ENCODE peak calls at places on chromosomes 11 and 22, in five cellular contexts. M is A549, V is GM12878, P is HCT116, R is K562. L is an unnamed sample.

GRCh38 chr22:45478108-45478771 is 24.4 kb upstream of the FBLN1 start:
- DNase-seq in M (peak), V (no peak), P (no peak), R (no peak), L (no peak)

GRCh38 chr11:62370743-62371440 is 33.6 kb downstream of the ASRGL1 start:
- DNase-seq in M (no peak), V (no peak), P (no peak), R (no peak), L (no peak)

GRCh38 chr11:105609832-105610781 is at the start of gene GRIA4:
- DNase-seq in M (no peak), V (no peak), P (no peak), R (no peak), L (peak)

GRCh38 chr11:40280161-40281054 is 1179.0 kb downstream of the LRRC4C start:
- DNase-seq in M (no peak), V (no peak), P (no peak), R (no peak), L (no peak)

GRCh38 chr11:126366064-126366822 is 10.8 kb downstream of the ST3GAL4 start:
- DNase-seq in M (no peak), V (no peak), P (no peak), R (no peak), L (no peak)

GRCh38 chr22:42964994-42965699 is 49.8 kb downstream of the PACSIN2 start:
- DNase-seq in M (no peak), V (no peak), P (peak), R (no peak), L (no peak)

GRCh38 chr11:121665211-121665838 is 212.6 kb upstream of the SORL1-AS1 start:
- DNase-seq in M (no peak), V (no peak), P (no peak), R (no peak), L (no peak)

GRCh38 chr11:33761471-33761870 is 12.8 kb downstream of the FBXO3 start:
- DNase-seq in M (no peak), V (no peak), P (no peak), R (no peak), L (no peak)

GRCh38 chr11:125110996-125111340 is 458 bp downstream of the TMEM218 start:
- DNase-seq in M (no peak), V (no peak), P (no peak), R (peak), L (peak)

DNA sequence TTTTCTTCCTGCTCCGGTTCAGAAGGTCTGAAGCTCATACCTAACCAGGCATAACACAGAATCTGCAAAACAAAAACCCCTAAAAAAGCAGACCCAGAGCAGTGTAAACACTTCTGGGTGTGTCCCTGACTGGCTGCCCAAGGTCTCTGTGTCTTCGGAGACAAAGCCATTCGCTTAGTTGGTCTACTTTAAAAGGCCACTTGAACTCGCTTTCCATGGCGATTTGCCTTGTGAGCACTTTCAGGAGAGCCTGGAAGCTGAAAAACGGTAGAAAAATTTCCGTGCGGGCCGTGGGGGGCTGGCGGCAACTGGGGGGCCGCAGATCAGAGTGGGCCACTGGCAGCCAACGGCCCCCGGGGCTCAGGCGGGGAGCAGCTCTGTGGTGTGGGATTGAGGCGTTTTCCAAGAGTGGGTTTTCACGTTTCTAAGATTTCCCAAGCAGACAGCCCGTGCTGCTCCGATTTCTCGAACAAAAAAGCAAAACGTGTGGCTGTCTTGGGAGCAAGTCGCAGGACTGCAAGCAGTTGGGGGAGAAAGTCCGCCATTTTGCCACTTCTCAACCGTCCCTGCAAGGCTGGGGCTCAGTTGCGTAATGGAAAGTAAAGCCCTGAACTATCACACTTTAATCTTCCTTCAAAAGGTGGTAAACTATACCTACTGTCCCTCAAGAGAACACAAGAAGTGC is 661 bp upstream of the MALAT1 start:
- DNase-seq in M (no peak), V (peak), P (no peak), R (no peak), L (no peak)
- TF ChIP-seq RAD21 in M (no peak), V (no peak), P (no peak), R (no peak), L (no peak)

DNA sequence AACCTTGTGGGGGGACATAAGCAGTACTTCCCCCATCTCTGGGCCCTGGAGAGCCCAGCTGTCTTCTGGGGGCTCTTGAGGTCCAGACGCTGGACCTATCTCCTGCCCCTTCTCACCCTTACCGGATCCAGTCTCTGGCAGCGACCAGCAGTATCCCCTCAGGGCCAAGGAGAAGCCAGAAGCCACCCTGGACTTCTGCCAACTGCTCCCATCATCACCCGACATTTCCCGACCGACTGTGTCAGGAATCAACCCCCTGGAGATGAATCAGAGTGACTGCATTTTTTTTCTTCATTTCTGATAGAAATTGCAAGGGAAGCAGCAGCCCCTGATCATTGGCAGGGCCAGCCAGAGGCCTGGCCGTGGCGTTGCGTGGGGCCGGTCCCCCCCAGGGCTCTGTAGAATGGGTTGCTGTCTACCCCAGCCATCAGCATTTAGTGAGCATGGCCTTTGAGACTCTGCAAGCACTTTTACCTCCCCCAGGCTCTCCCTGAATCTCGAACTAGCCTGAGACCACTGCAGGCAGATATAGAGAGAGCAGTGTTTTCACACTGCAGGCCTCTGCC is 5.2 kb upstream of the LIF start:
- DNase-seq in M (no peak), V (no peak), P (no peak), R (no peak), L (peak)
- TF ChIP-seq RAD21 in M (no peak), V (no peak), P (no peak), R (no peak), L (peak)

GRCh38 chr22:17205432-17205831 is 13.8 kb downstream of the ADA2 start:
- DNase-seq in M (no peak), V (no peak), P (no peak), R (no peak), L (no peak)
- TF ChIP-seq RAD21 in M (no peak), V (peak), P (peak), R (no peak), L (no peak)

GRCh38 chr11:6402061-6402470 is 11.8 kb downstream of the SMPD1 start:
- DNase-seq in M (no peak), V (no peak), P (no peak), R (no peak), L (no peak)
- TF ChIP-seq RAD21 in M (no peak), V (no peak), P (no peak), R (no peak), L (no peak)

GRCh38 chr11:117631336-117632090 is 165.5 kb downstream of the DSCAML1 start:
- DNase-seq in M (no peak), V (no peak), P (no peak), R (no peak), L (no peak)
- TF ChIP-seq RAD21 in M (no peak), V (peak), P (no peak), R (no peak), L (peak)

L was measured in SK-N-SH.